ENCODE peak calls at places on chromosomes 11 and 22, in nine cellular contexts. One of them, this sample, is unnamed.
A peak's percentile ranks its signal among the peaks of the same experiment; 100 is the strongest.

GRCh38 chr22:48599346-48599745 is 1228.3 kb downstream of the BRD1 start:
- DNase-seq in neural crest cell: no peak
- DNase-seq in GM12878: no peak
- DNase-seq in A172: no peak
- DNase-seq in HFFc6: no peak
- DNase-seq in HuH-7: no peak
- DNase-seq in BJ: no peak
- DNase-seq in stimulated activated CD8-positive, alpha-beta memory T cell treated with anti-CD3 and anti-CD28 coated beads, Interleukin-12 subunit alpha, Interleukin-12 subunit beta, amount 100 ng/mL, for 4 hours: no peak
- DNase-seq in hypothalamus: no peak
- DNase-seq in this sample: no peak

GRCh38 chr11:65880844-65881421 is 1.3 kb downstream of the CTSW start:
- DNase-seq in A172: no peak
- DNase-seq in BJ: no peak
- DNase-seq in GM12878: no peak
- DNase-seq in stimulated activated CD8-positive, alpha-beta memory T cell treated with anti-CD3 and anti-CD28 coated beads, Interleukin-12 subunit alpha, Interleukin-12 subunit beta, amount 100 ng/mL, for 4 hours: no peak
- DNase-seq in HFFc6: no peak
- DNase-seq in HuH-7: no peak
- DNase-seq in hypothalamus: no peak
- DNase-seq in neural crest cell: no peak
- DNase-seq in this sample: no peak

GRCh38 chr11:28738549-28738948 is 630.4 kb downstream of the METTL15 start:
- DNase-seq in hypothalamus: no peak
- DNase-seq in HuH-7: no peak
- DNase-seq in neural crest cell: no peak
- DNase-seq in BJ: no peak
- DNase-seq in HFFc6: no peak
- DNase-seq in A172: peak; percentile 58
- DNase-seq in GM12878: no peak
- DNase-seq in stimulated activated CD8-positive, alpha-beta memory T cell treated with anti-CD3 and anti-CD28 coated beads, Interleukin-12 subunit alpha, Interleukin-12 subunit beta, amount 100 ng/mL, for 4 hours: no peak
- DNase-seq in this sample: no peak

GRCh38 chr11:130831506-130832385 is 84.5 kb downstream of the SNX19 start:
- DNase-seq in hypothalamus: no peak
- DNase-seq in A172: no peak
- DNase-seq in neural crest cell: no peak
- DNase-seq in HFFc6: no peak
- DNase-seq in HuH-7: no peak
- DNase-seq in BJ: no peak
- DNase-seq in GM12878: no peak
- DNase-seq in stimulated activated CD8-positive, alpha-beta memory T cell treated with anti-CD3 and anti-CD28 coated beads, Interleukin-12 subunit alpha, Interleukin-12 subunit beta, amount 100 ng/mL, for 4 hours: no peak
- DNase-seq in this sample: no peak

GRCh38 chr11:92340839-92341238 is 116.2 kb downstream of the FAT3 start:
- DNase-seq in A172: peak; percentile 5
- DNase-seq in BJ: no peak
- DNase-seq in hypothalamus: no peak
- DNase-seq in neural crest cell: no peak
- DNase-seq in HFFc6: peak; percentile 6
- DNase-seq in GM12878: no peak
- DNase-seq in HuH-7: peak; percentile 20
- DNase-seq in stimulated activated CD8-positive, alpha-beta memory T cell treated with anti-CD3 and anti-CD28 coated beads, Interleukin-12 subunit alpha, Interleukin-12 subunit beta, amount 100 ng/mL, for 4 hours: no peak
- DNase-seq in this sample: no peak

GRCh38 chr22:50211147-50211546 is 10.3 kb downstream of the SELENOO start:
- DNase-seq in GM12878: no peak
- DNase-seq in A172: no peak
- DNase-seq in neural crest cell: no peak
- DNase-seq in hypothalamus: no peak
- DNase-seq in HFFc6: no peak
- DNase-seq in BJ: no peak
- DNase-seq in stimulated activated CD8-positive, alpha-beta memory T cell treated with anti-CD3 and anti-CD28 coated beads, Interleukin-12 subunit alpha, Interleukin-12 subunit beta, amount 100 ng/mL, for 4 hours: no peak
- DNase-seq in HuH-7: no peak
- DNase-seq in this sample: no peak

GRCh38 chr22:32794449-32795213 is 6.9 kb upstream of the TIMP3 start:
- DNase-seq in stimulated activated CD8-positive, alpha-beta memory T cell treated with anti-CD3 and anti-CD28 coated beads, Interleukin-12 subunit alpha, Interleukin-12 subunit beta, amount 100 ng/mL, for 4 hours: no peak
- DNase-seq in A172: no peak
- DNase-seq in HFFc6: no peak
- DNase-seq in hypothalamus: no peak
- DNase-seq in BJ: no peak
- DNase-seq in GM12878: no peak
- DNase-seq in neural crest cell: no peak
- DNase-seq in HuH-7: no peak
- DNase-seq in this sample: no peak

GRCh38 chr22:16800358-16800757 is 24.9 kb downstream of the XKR3 start:
- DNase-seq in HFFc6: no peak
- DNase-seq in A172: no peak
- DNase-seq in hypothalamus: no peak
- DNase-seq in HuH-7: no peak
- DNase-seq in neural crest cell: no peak
- DNase-seq in GM12878: no peak
- DNase-seq in stimulated activated CD8-positive, alpha-beta memory T cell treated with anti-CD3 and anti-CD28 coated beads, Interleukin-12 subunit alpha, Interleukin-12 subunit beta, amount 100 ng/mL, for 4 hours: no peak
- DNase-seq in BJ: no peak
- DNase-seq in this sample: no peak

GRCh38 chr11:78313181-78313788 is 104.3 kb downstream of the GAB2 start:
- DNase-seq in A172: peak; percentile 67
- DNase-seq in neural crest cell: no peak
- DNase-seq in BJ: no peak
- DNase-seq in HFFc6: peak; percentile 63
- DNase-seq in stimulated activated CD8-positive, alpha-beta memory T cell treated with anti-CD3 and anti-CD28 coated beads, Interleukin-12 subunit alpha, Interleukin-12 subunit beta, amount 100 ng/mL, for 4 hours: no peak
- DNase-seq in GM12878: no peak
- DNase-seq in HuH-7: no peak
- DNase-seq in hypothalamus: peak; percentile 24
- DNase-seq in this sample: peak; percentile 23

GRCh38 chr22:17172172-17172833 is 13.2 kb upstream of the HDHD5 start:
- DNase-seq in A172: no peak
- DNase-seq in GM12878: no peak
- DNase-seq in HFFc6: no peak
- DNase-seq in stimulated activated CD8-positive, alpha-beta memory T cell treated with anti-CD3 and anti-CD28 coated beads, Interleukin-12 subunit alpha, Interleukin-12 subunit beta, amount 100 ng/mL, for 4 hours: no peak
- DNase-seq in HuH-7: peak; percentile 55
- DNase-seq in hypothalamus: no peak
- DNase-seq in BJ: no peak
- DNase-seq in neural crest cell: no peak
- DNase-seq in this sample: no peak

GRCh38 chr11:123056835-123057491 is 5.0 kb downstream of the HSPA8 start:
- DNase-seq in BJ: no peak
- DNase-seq in HuH-7: no peak
- DNase-seq in A172: no peak
- DNase-seq in GM12878: no peak
- DNase-seq in stimulated activated CD8-positive, alpha-beta memory T cell treated with anti-CD3 and anti-CD28 coated beads, Interleukin-12 subunit alpha, Interleukin-12 subunit beta, amount 100 ng/mL, for 4 hours: no peak
- DNase-seq in neural crest cell: no peak
- DNase-seq in hypothalamus: no peak
- DNase-seq in HFFc6: no peak
- DNase-seq in this sample: no peak

GRCh38 chr11:7262672-7263071 is 11.0 kb downstream of the SYT9 start:
- DNase-seq in hypothalamus: no peak
- DNase-seq in A172: no peak
- DNase-seq in HFFc6: no peak
- DNase-seq in GM12878: no peak
- DNase-seq in neural crest cell: no peak
- DNase-seq in HuH-7: no peak
- DNase-seq in stimulated activated CD8-positive, alpha-beta memory T cell treated with anti-CD3 and anti-CD28 coated beads, Interleukin-12 subunit alpha, Interleukin-12 subunit beta, amount 100 ng/mL, for 4 hours: no peak
- DNase-seq in BJ: no peak
- DNase-seq in this sample: no peak